ENCODE peak calls at places on chromosomes 12 and 14, in six cellular contexts. P is KBM-7, F is ELR, R is DMS153, J is renal cortical epithelial cell, Q is ascending aorta. T is an unnamed sample.

GRCh38 chr12:22374499-22374898 is 40.0 kb upstream of the ST8SIA1 start:
- DNase-seq in P (no peak), F (no peak), R (no peak), J (no peak), Q (no peak), T (peak)

GRCh38 chr14:71675902-71676291 is 256.3 kb upstream of the RGS6 start:
- DNase-seq in P (no peak), F (peak), R (no peak), J (no peak), Q (no peak), T (no peak)

GRCh38 chr12:116199160-116199559 is 78.3 kb downstream of the MED13L start:
- DNase-seq in P (no peak), F (no peak), R (no peak), J (no peak), Q (no peak), T (no peak)

GRCh38 chr14:55122441-55122986 is 6.5 kb upstream of the LGALS3 start:
- DNase-seq in P (no peak), F (no peak), R (peak), J (peak), Q (no peak), T (no peak)

GRCh38 chr12:131226345-131227265 is 272.9 kb downstream of the ADGRD1 start:
- DNase-seq in P (no peak), F (no peak), R (no peak), J (no peak), Q (no peak), T (no peak)

GRCh38 chr14:20630340-20631022 is 11.0 kb downstream of the OR6S1 start:
- DNase-seq in P (peak), F (peak), R (no peak), J (peak), Q (no peak), T (peak)

GRCh38 chr12:26711072-26711471 is 121.9 kb downstream of the ITPR2 start:
- DNase-seq in P (no peak), F (no peak), R (no peak), J (no peak), Q (no peak), T (no peak)

GRCh38 chr12:101424620-101425019 is 17.0 kb upstream of the ARL1 start:
- DNase-seq in P (no peak), F (no peak), R (no peak), J (no peak), Q (no peak), T (no peak)

GRCh38 chr14:69190191-69190590 is 1.1 kb upstream of the EXD2 start:
- DNase-seq in P (no peak), F (no peak), R (no peak), J (no peak), Q (no peak), T (no peak)

GRCh38 chr12:8032242-8033152 is at the start of gene FOXJ2:
- DNase-seq in P (peak), F (peak), R (peak), J (peak), Q (peak), T (peak)

GRCh38 chr14:103002578-103003350 is 54.6 kb downstream of the CDC42BPB start:
- DNase-seq in P (no peak), F (peak), R (no peak), J (no peak), Q (no peak), T (peak)

GRCh38 chr12:120406553-120406952 is 31.4 kb upstream of the COX6A1 start:
- DNase-seq in P (no peak), F (no peak), R (no peak), J (no peak), Q (no peak), T (no peak)

GRCh38 chr12:93174048-93174447 is 203.7 kb upstream of the NUDT4 start:
- DNase-seq in P (no peak), F (no peak), R (no peak), J (peak), Q (no peak), T (no peak)

GRCh38 chr14:20855652-20856291 is 35.4 kb upstream of the RNASE3 start:
- DNase-seq in P (peak), F (peak), R (no peak), J (peak), Q (peak), T (peak)

GRCh38 chr12:129193263-129193871 is 340.1 kb downstream of the GLT1D1 start:
- DNase-seq in P (peak), F (peak), R (no peak), J (no peak), Q (no peak), T (peak)

GRCh38 chr12:127280393-127281275 is 986.3 kb upstream of the TMEM132C start:
- DNase-seq in P (peak), F (no peak), R (no peak), J (no peak), Q (no peak), T (peak)

GRCh38 chr14:63677891-63678379 is 36.3 kb upstream of the WDR89 start:
- DNase-seq in P (peak), F (peak), R (no peak), J (peak), Q (no peak), T (no peak)

T was measured in NAMALWA.